ENCODE peak calls at places on chromosomes 3 and 15, in four cellular contexts. One of them, this sample, is unnamed.

GRCh38 chr3:149657796-149658443 is at the start of gene WWTR1:
- DNase-seq in psoas muscle: peak
- DNase-seq in fibroblast of lung: peak
- DNase-seq in body of pancreas: peak
- DNase-seq in this sample: peak

GRCh38 chr3:70531063-70531657 is 218.7 kb upstream of the MDFIC2 start:
- DNase-seq in fibroblast of lung: peak
- DNase-seq in body of pancreas: no peak
- DNase-seq in psoas muscle: no peak
- DNase-seq in this sample: no peak

GRCh38 chr15:83199288-83199687 is 8.3 kb downstream of the HDGFL3 start:
- DNase-seq in fibroblast of lung: no peak
- DNase-seq in psoas muscle: no peak
- DNase-seq in body of pancreas: no peak
- DNase-seq in this sample: no peak

GRCh38 chr3:177106184-177106583 is 91.1 kb downstream of the TBL1XR1 start:
- DNase-seq in psoas muscle: no peak
- DNase-seq in body of pancreas: no peak
- DNase-seq in fibroblast of lung: no peak
- DNase-seq in this sample: no peak

GRCh38 chr15:71747128-71748083 is 62.9 kb upstream of the NR2E3 start:
- DNase-seq in psoas muscle: no peak
- DNase-seq in body of pancreas: no peak
- DNase-seq in fibroblast of lung: peak
- DNase-seq in this sample: no peak

GRCh38 chr3:127422663-127423375 is 135.0 kb upstream of the PRR20G start:
- DNase-seq in body of pancreas: no peak
- DNase-seq in psoas muscle: no peak
- DNase-seq in fibroblast of lung: no peak
- DNase-seq in this sample: peak

GRCh38 chr3:147380271-147380995 is 25.9 kb downstream of the ZIC4 start:
- DNase-seq in fibroblast of lung: no peak
- DNase-seq in body of pancreas: no peak
- DNase-seq in psoas muscle: no peak
- DNase-seq in this sample: no peak

GRCh38 chr15:100114100-100114499 is 227.7 kb downstream of the ADAMTS17 start:
- DNase-seq in psoas muscle: peak
- DNase-seq in body of pancreas: peak
- DNase-seq in fibroblast of lung: peak
- DNase-seq in this sample: no peak

GRCh38 chr3:153927107-153927506 is 194.1 kb upstream of the ARHGEF26 start:
- DNase-seq in psoas muscle: no peak
- DNase-seq in fibroblast of lung: peak
- DNase-seq in body of pancreas: no peak
- DNase-seq in this sample: no peak

GRCh38 chr15:48641416-48641815 is 4.1 kb downstream of the FBN1 start:
- DNase-seq in psoas muscle: no peak
- DNase-seq in fibroblast of lung: no peak
- DNase-seq in body of pancreas: no peak
- DNase-seq in this sample: no peak

GRCh38 chr3:45664558-45664957 is 24.6 kb upstream of the SACM1L start:
- DNase-seq in body of pancreas: peak
- DNase-seq in fibroblast of lung: no peak
- DNase-seq in psoas muscle: no peak
- DNase-seq in this sample: no peak

GRCh38 chr3:121796970-121797369 is 37.9 kb downstream of the IQCB1 start:
- DNase-seq in fibroblast of lung: no peak
- DNase-seq in body of pancreas: no peak
- DNase-seq in psoas muscle: no peak
- DNase-seq in this sample: no peak

GRCh38 chr15:88894348-88894818 is 961 bp downstream of the HAPLN3 start:
- DNase-seq in psoas muscle: peak
- DNase-seq in body of pancreas: peak
- DNase-seq in fibroblast of lung: peak
- DNase-seq in this sample: peak

GRCh38 chr3:186432189-186432588 is 70.2 kb upstream of the DGKG start:
- DNase-seq in psoas muscle: no peak
- DNase-seq in fibroblast of lung: no peak
- DNase-seq in body of pancreas: no peak
- DNase-seq in this sample: no peak

GRCh38 chr15:41689834-41690233 is 29.6 kb downstream of the MGA start:
- DNase-seq in fibroblast of lung: no peak
- DNase-seq in psoas muscle: no peak
- DNase-seq in body of pancreas: no peak
- DNase-seq in this sample: no peak

GRCh38 chr15:28112962-28113361 is 13.8 kb upstream of the OCA2 start:
- DNase-seq in body of pancreas: no peak
- DNase-seq in psoas muscle: no peak
- DNase-seq in fibroblast of lung: no peak
- DNase-seq in this sample: no peak

GRCh38 chr3:72346526-72346926 is 501.7 kb downstream of the SHQ1 start:
- DNase-seq in body of pancreas: peak
- DNase-seq in fibroblast of lung: peak
- DNase-seq in psoas muscle: peak
- DNase-seq in this sample: no peak

GRCh38 chr3:17302774-17303173 is 418.0 kb downstream of the PLCL2 start:
- DNase-seq in psoas muscle: no peak
- DNase-seq in fibroblast of lung: peak
- DNase-seq in body of pancreas: peak
- DNase-seq in this sample: no peak

GRCh38 chr3:47003461-47004368 is 24.2 kb downstream of the NBEAL2 start:
- DNase-seq in body of pancreas: no peak
- DNase-seq in fibroblast of lung: no peak
- DNase-seq in psoas muscle: peak
- DNase-seq in this sample: peak

GRCh38 chr15:25056484-25057429 is 102.0 kb downstream of the SNRPN start:
- DNase-seq in fibroblast of lung: no peak
- DNase-seq in body of pancreas: no peak
- DNase-seq in psoas muscle: no peak
- DNase-seq in this sample: peak

GRCh38 chr15:58952751-58953150 is 19.3 kb upstream of the SLTM start:
- DNase-seq in psoas muscle: no peak
- DNase-seq in fibroblast of lung: peak
- DNase-seq in body of pancreas: no peak
- DNase-seq in this sample: no peak

DNA sequence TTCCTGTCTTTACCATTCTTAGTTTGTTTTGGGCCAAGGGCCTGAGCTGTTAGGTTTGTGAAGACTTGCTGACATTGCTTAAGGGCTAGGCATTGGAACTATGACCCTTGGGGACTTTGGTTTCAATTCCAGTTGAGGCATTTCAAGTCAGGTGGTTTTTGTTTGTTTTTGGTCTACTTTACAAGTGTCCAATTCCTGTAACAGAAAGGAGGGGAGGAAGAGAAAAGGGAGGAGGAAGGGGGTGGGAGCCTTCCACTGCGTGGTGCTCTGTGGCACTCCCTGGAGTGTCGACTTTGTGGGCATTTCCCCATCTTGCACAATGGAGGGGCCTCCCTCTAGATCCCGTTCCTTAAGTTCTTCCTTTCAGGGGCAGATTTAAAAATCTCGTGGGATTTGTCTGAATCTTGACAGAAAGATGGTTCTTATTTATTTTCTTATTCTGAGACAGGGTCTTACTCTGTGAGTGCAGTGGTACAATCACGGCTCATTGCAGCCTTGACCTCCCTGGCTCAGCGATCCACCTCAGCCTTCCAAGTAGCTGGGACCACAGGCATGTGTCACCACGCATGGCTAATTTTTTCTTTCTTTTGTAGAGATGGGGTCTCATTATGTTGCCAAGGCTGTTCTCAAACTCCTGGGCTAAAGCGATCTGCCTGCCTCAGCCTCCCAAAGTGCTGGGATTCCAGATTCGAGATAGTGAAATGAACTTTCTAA is 59.5 kb upstream of the RYK start:
- DNase-seq in fibroblast of lung: peak
- DNase-seq in body of pancreas: no peak
- DNase-seq in psoas muscle: no peak
- DNase-seq in this sample: peak
- H3K27ac ChIP-seq in fibroblast of lung: no peak
- H3K27ac ChIP-seq in body of pancreas: no peak
- H3K27ac ChIP-seq in psoas muscle: no peak
- H3K27ac ChIP-seq in this sample: peak

GRCh38 chr3:138351916-138352555 is 3.7 kb downstream of the MRAS start:
- DNase-seq in body of pancreas: no peak
- DNase-seq in psoas muscle: peak
- DNase-seq in fibroblast of lung: no peak
- DNase-seq in this sample: no peak

GRCh38 chr3:138348107-138348949 is at the start of gene MRAS:
- DNase-seq in psoas muscle: peak
- DNase-seq in fibroblast of lung: peak
- DNase-seq in body of pancreas: peak
- DNase-seq in this sample: peak

GRCh38 chr3:138351151-138351550 is 2.8 kb downstream of the MRAS start:
- DNase-seq in psoas muscle: no peak
- DNase-seq in fibroblast of lung: peak
- DNase-seq in body of pancreas: no peak
- DNase-seq in this sample: no peak

GRCh38 chr3:138348950-138349739 is 766 bp downstream of the MRAS start:
- DNase-seq in fibroblast of lung: peak
- DNase-seq in body of pancreas: no peak
- DNase-seq in psoas muscle: peak
- DNase-seq in this sample: no peak

GRCh38 chr3:138349926-138350665 is 1.7 kb downstream of the MRAS start:
- DNase-seq in psoas muscle: peak
- DNase-seq in body of pancreas: no peak
- DNase-seq in fibroblast of lung: peak
- DNase-seq in this sample: no peak
- H3K27ac ChIP-seq in psoas muscle: peak
- H3K27ac ChIP-seq in body of pancreas: peak
- H3K27ac ChIP-seq in fibroblast of lung: no peak
- H3K27ac ChIP-seq in this sample: peak

GRCh38 chr15:35195031-35195430 is 109.9 kb upstream of the NANOGP8 start:
- DNase-seq in fibroblast of lung: no peak
- DNase-seq in psoas muscle: no peak
- DNase-seq in body of pancreas: no peak
- DNase-seq in this sample: no peak

GRCh38 chr15:35195649-35196048 is 110.6 kb upstream of the NANOGP8 start:
- DNase-seq in fibroblast of lung: no peak
- DNase-seq in body of pancreas: no peak
- DNase-seq in psoas muscle: no peak
- DNase-seq in this sample: no peak

GRCh38 chr15:35191783-35192182 is 106.7 kb upstream of the NANOGP8 start:
- DNase-seq in fibroblast of lung: no peak
- DNase-seq in body of pancreas: no peak
- DNase-seq in psoas muscle: no peak
- DNase-seq in this sample: no peak

GRCh38 chr15:35194296-35194695 is 109.2 kb upstream of the NANOGP8 start:
- DNase-seq in psoas muscle: no peak
- DNase-seq in body of pancreas: no peak
- DNase-seq in fibroblast of lung: peak
- DNase-seq in this sample: no peak

GRCh38 chr15:35196273-35196672 is 111.2 kb upstream of the NANOGP8 start:
- DNase-seq in fibroblast of lung: no peak
- DNase-seq in psoas muscle: no peak
- DNase-seq in body of pancreas: no peak
- DNase-seq in this sample: no peak
- H3K27ac ChIP-seq in fibroblast of lung: no peak
- H3K27ac ChIP-seq in psoas muscle: no peak
- H3K27ac ChIP-seq in body of pancreas: no peak
- H3K27ac ChIP-seq in this sample: no peak

GRCh38 chr3:143971367-143972154 is at the start of gene DIPK2A:
- DNase-seq in body of pancreas: peak
- DNase-seq in fibroblast of lung: peak
- DNase-seq in psoas muscle: peak
- DNase-seq in this sample: peak

GRCh38 chr3:143972495-143973351 is 1.1 kb downstream of the DIPK2A start:
- DNase-seq in psoas muscle: peak
- DNase-seq in fibroblast of lung: peak
- DNase-seq in body of pancreas: peak
- DNase-seq in this sample: peak

GRCh38 chr3:143973352-143974021 is 1.9 kb downstream of the DIPK2A start:
- DNase-seq in fibroblast of lung: peak
- DNase-seq in body of pancreas: no peak
- DNase-seq in psoas muscle: no peak
- DNase-seq in this sample: peak

GRCh38 chr3:143972155-143972494 is 502 bp downstream of the DIPK2A start:
- DNase-seq in body of pancreas: no peak
- DNase-seq in fibroblast of lung: no peak
- DNase-seq in psoas muscle: no peak
- DNase-seq in this sample: no peak

DNA sequence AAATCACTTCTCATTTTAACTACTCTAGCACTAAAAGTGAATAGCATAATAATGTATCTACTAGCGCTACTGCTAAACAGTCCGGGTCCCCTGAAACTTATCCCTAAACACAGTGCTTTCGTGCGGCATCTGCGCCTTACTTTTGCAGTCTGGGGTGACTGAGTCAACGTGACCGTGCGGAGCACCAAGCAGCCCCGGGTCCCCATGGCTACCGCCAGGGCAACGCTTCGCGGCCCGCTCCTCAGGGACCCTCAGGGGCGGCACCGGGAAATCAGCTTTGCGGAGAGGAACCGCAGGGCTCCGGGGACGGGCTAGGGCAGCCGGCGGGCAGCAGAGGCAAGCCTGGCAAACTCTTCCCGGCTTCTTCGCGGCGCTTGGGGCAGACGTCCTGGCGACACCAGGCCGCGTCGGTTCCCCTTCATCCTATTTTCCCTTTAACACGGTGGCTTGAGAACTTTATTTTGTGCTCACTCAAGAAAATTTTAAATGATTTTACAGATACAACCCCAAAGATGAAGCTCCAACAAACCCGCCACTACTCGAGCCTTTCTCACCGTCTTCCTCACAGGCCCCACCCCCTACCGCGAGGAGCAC is 753 bp upstream of the DIPK2A start:
- DNase-seq in body of pancreas: peak
- DNase-seq in psoas muscle: peak
- DNase-seq in fibroblast of lung: peak
- DNase-seq in this sample: peak
- H3K27ac ChIP-seq in body of pancreas: peak
- H3K27ac ChIP-seq in psoas muscle: peak
- H3K27ac ChIP-seq in fibroblast of lung: peak
- H3K27ac ChIP-seq in this sample: peak

GRCh38 chr15:60935130-60935529 is 294.0 kb downstream of the RORA start:
- DNase-seq in psoas muscle: no peak
- DNase-seq in body of pancreas: no peak
- DNase-seq in fibroblast of lung: no peak
- DNase-seq in this sample: no peak
- H3K27ac ChIP-seq in psoas muscle: peak
- H3K27ac ChIP-seq in body of pancreas: no peak
- H3K27ac ChIP-seq in fibroblast of lung: no peak
- H3K27ac ChIP-seq in this sample: no peak

GRCh38 chr3:66497982-66498671 is 2.7 kb downstream of the LRIG1 start:
- DNase-seq in psoas muscle: no peak
- DNase-seq in body of pancreas: peak
- DNase-seq in fibroblast of lung: no peak
- DNase-seq in this sample: no peak

GRCh38 chr3:66495633-66496032 is 5.2 kb downstream of the LRIG1 start:
- DNase-seq in psoas muscle: no peak
- DNase-seq in fibroblast of lung: no peak
- DNase-seq in body of pancreas: no peak
- DNase-seq in this sample: no peak

GRCh38 chr3:66497288-66497972 is 3.4 kb downstream of the LRIG1 start:
- DNase-seq in fibroblast of lung: no peak
- DNase-seq in psoas muscle: no peak
- DNase-seq in body of pancreas: peak
- DNase-seq in this sample: no peak

GRCh38 chr3:66494964-66495581 is 5.7 kb downstream of the LRIG1 start:
- DNase-seq in body of pancreas: no peak
- DNase-seq in psoas muscle: no peak
- DNase-seq in fibroblast of lung: peak
- DNase-seq in this sample: no peak

GRCh38 chr3:66496731-66497130 is 4.1 kb downstream of the LRIG1 start:
- DNase-seq in body of pancreas: no peak
- DNase-seq in fibroblast of lung: no peak
- DNase-seq in psoas muscle: no peak
- DNase-seq in this sample: no peak
- H3K27ac ChIP-seq in body of pancreas: peak
- H3K27ac ChIP-seq in fibroblast of lung: no peak
- H3K27ac ChIP-seq in psoas muscle: peak
- H3K27ac ChIP-seq in this sample: no peak